ENCODE peak calls at places on chromosomes 7 and 10, in ten cellular contexts. C is BJ, B is fibroblast of the aortic adventitia, W is left lung, S is HFF-Myc, P is lower leg skin, G is brain microvascular endothelial cell, X is cardiac muscle cell, Q is psoas muscle, Z is AG09309. A is an unnamed sample.

GRCh38 chr7:36044096-36044892 is 108.8 kb upstream of the EEPD1 start:
- DNase-seq in C (no peak), B (no peak), W (no peak), S (no peak), P (no peak), G (no peak), X (peak), Q (no peak), Z (no peak), A (no peak)

GRCh38 chr10:34002896-34003295 is 668.4 kb upstream of the NRP1 start:
- DNase-seq in C (no peak), B (no peak), W (no peak), S (no peak), P (no peak), G (no peak), X (no peak), Q (no peak), Z (no peak), A (no peak)

GRCh38 chr7:20010877-20011276 is 206.3 kb downstream of the MACC1 start:
- DNase-seq in C (no peak), B (no peak), W (no peak), S (no peak), P (no peak), G (no peak), X (no peak), Q (no peak), Z (no peak), A (no peak)

GRCh38 chr10:86363833-86364511 is 2.6 kb downstream of the GRID1 start:
- DNase-seq in C (no peak), B (no peak), W (peak), S (no peak), P (peak), G (no peak), X (no peak), Q (peak), Z (no peak), A (no peak)

GRCh38 chr10:86512137-86512536 is 9.5 kb downstream of the WAPL start:
- DNase-seq in C (no peak), B (no peak), W (no peak), S (no peak), P (no peak), G (no peak), X (no peak), Q (no peak), Z (no peak), A (no peak)

GRCh38 chr7:81285142-81285871 is 366.5 kb upstream of the SEMA3C start:
- DNase-seq in C (peak), B (peak), W (no peak), S (peak), P (no peak), G (peak), X (peak), Q (no peak), Z (peak), A (peak)

GRCh38 chr7:29274156-29275017 is 79.8 kb downstream of the CHN2 start:
- DNase-seq in C (no peak), B (peak), W (no peak), S (no peak), P (no peak), G (no peak), X (peak), Q (no peak), Z (no peak), A (peak)

GRCh38 chr10:95635319-95635733 is 21.2 kb downstream of the ALDH18A1 start:
- DNase-seq in C (no peak), B (no peak), W (no peak), S (no peak), P (no peak), G (no peak), X (no peak), Q (no peak), Z (no peak), A (no peak)

GRCh38 chr7:92634125-92634710 is 44.0 kb upstream of the FAM133B start:
- DNase-seq in C (no peak), B (peak), W (no peak), S (no peak), P (no peak), G (no peak), X (no peak), Q (no peak), Z (no peak), A (no peak)

GRCh38 chr10:11164806-11165590 is 147.3 kb downstream of the CELF2 start:
- DNase-seq in C (peak), B (peak), W (peak), S (peak), P (peak), G (peak), X (peak), Q (peak), Z (peak), A (peak)
- H3K4me3 ChIP-seq in C (peak), B (peak), W (peak), S (peak), P (peak), G (peak), X (peak), Q (peak), Z (peak), A (peak)

DNA sequence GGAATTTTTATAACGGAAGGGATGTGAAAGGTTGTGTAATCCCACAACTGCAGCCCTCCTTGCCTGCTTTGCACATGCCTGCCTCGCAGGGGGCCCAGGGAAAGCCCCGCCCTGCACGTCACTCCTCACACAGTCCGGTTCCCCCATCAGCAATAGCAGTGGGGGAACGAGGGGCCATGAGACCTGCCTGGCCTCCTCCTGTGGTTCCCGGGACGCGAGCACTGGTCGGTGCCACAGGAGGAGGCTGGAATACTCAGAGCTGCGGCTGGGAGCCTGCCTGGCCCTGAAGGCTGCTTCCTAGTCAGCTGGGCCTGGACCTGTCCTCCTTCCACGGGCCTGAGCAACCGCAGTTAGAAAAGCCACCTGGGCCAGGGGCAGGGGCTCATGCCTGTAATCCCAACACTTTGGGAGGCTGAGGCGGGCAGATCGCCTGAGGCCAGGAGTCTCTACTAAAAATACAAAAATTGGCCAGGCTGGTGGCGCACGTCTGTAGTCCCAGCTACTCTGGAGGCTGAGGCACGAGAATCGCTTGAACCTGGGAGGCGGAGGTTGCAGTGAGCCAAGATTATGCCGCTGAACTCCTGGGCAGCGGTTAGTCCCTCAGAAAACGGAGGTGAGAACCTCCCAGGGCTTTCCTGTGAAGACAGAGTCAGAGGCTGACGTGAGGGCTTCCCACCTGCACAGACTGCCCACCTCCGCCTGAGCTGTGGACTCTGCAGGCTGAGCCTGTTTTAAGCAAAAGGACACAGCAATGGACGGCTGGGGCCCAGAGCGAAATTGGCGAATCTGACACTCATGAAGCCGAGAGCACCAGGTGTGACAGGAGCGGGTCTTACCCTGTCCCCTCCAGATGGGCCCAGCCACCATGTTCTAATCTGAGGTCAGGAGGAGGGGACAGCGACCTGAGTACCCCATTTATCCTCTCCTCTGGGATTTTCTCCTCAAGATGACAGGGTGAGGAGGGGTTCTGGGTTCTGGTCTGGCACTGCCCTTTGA is 52.9 kb downstream of the VIPR2 start:
- DNase-seq in C (no peak), B (no peak), W (no peak), S (no peak), P (peak), G (no peak), X (no peak), Q (no peak), Z (no peak), A (no peak)
- TF ChIP-seq CTCF in C (no peak), B (no peak), W (no peak), S (no peak), P (no peak), G (no peak), X (no peak), Q (no peak), Z (no peak), A (no peak)

DNA sequence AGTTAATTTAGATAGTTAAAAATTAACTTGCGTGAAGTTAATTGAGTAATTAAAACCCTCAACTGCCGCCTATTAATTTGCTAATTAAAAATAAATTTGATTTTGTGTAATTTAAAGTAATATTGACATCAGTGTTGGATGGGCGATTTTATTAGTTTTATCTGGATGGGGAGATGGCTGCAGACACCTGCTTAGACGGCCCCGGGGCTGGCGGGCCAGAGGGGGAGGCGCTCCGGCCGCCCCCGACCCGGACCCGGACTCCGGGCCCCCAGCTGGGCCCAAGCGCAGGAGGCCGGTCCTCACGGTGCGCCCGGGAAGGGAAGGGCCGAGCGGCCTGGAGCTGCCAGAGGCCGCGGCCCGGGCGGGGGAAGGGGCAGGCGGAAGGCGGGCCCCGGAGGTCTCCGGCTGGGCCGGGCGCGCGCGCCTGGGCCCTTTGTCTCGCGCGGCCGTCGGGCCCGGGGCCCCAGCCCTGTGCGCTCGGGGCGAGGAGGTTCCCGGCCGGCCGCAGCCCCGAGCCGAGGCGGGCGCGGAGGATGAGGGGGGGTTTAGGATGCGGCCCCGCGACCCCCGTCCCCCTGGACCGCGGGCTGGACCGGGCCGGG is 3.2 kb upstream of the UNCX start:
- DNase-seq in C (no peak), B (no peak), W (no peak), S (no peak), P (no peak), G (no peak), X (no peak), Q (no peak), Z (no peak), A (no peak)
- H3K4me3 ChIP-seq in C (no peak), B (no peak), W (no peak), S (no peak), P (no peak), G (no peak), X (no peak), Q (no peak), Z (no peak), A (no peak)

DNA sequence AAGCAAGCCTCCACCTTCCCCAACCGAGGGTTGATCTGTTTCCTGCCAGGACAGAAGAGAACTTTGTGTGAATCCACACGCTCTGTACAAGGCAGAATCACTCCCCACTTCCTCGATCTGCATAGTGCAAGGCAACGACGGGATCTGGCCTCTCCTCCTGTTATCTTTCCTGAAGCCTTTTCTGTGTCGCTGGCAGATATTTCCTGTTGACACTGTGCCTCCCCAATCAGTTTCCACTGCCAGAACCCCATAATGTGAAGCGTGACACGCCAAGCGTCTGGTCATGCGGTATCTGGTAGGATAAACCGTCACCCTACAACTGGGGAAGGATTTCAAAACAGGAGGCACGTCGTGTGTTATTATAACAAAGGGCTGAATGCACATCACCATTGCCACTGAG is 57.2 kb downstream of the FAM171A1 start:
- DNase-seq in C (no peak), B (peak), W (no peak), S (no peak), P (peak), G (peak), X (peak), Q (no peak), Z (no peak), A (peak)
- TF ChIP-seq CTCF in C (no peak), B (no peak), W (no peak), S (no peak), P (no peak), G (no peak), X (no peak), Q (no peak), Z (no peak), A (no peak)

DNA sequence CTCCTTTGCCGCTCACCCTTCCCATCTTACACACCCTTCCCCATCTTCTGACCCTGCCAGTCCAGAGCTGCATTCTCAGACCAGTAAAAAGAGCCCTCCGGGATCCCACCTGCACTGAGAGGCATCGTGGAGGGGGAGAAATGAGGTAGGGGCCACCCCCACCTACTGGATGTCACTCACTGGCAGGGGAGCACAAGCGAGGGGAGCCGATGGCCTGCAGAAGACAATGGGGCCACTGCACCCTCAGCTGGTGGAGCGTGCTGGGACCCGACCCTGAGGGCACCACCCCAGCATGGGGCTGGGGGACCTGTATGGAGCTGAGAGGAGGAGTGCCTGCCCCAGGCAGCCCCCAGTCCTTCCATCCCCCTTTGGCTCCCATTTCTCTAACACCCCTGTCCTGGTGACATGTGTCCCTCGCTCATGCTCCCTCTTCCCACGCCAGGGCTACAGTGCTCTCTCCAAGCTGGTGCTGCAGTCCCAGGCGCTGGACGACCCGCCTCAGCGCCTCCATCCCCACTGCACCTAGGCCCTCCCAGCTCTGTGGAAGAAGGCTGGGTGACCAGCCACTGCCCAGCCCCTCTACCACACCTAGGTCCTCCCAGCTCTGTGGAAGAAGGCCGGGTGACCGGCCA is 49.8 kb downstream of the RASGEF1A start:
- DNase-seq in C (no peak), B (no peak), W (peak), S (no peak), P (no peak), G (no peak), X (no peak), Q (peak), Z (no peak), A (no peak)
- H3K4me3 ChIP-seq in C (no peak), B (no peak), W (no peak), S (no peak), P (no peak), G (no peak), X (no peak), Q (no peak), Z (no peak), A (no peak)

GRCh38 chr10:113856563-113856962 is 2.1 kb downstream of the NHLRC2 start:
- DNase-seq in C (no peak), B (peak), W (no peak), S (no peak), P (no peak), G (no peak), X (no peak), Q (no peak), Z (no peak), A (no peak)

GRCh38 chr10:113854019-113854756 is at the start of the genes DCLRE1A and NHLRC2:
- DNase-seq in C (no peak), B (peak), W (peak), S (peak), P (peak), G (peak), X (peak), Q (peak), Z (peak), A (peak)

GRCh38 chr10:113853577-113854018 is 284 bp downstream of the DCLRE1A start:
- DNase-seq in C (no peak), B (no peak), W (no peak), S (no peak), P (no peak), G (no peak), X (no peak), Q (no peak), Z (no peak), A (no peak)

GRCh38 chr10:113857210-113857609 is 2.7 kb downstream of the NHLRC2 start:
- DNase-seq in C (no peak), B (no peak), W (no peak), S (no peak), P (no peak), G (no peak), X (no peak), Q (no peak), Z (no peak), A (no peak)

GRCh38 chr10:113854757-113855626 is 531 bp downstream of the NHLRC2 start:
- DNase-seq in C (no peak), B (peak), W (peak), S (no peak), P (peak), G (peak), X (peak), Q (peak), Z (no peak), A (peak)
- TF ChIP-seq CTCF in C (peak), B (no peak), W (no peak), S (no peak), P (no peak), G (peak), X (no peak), Q (peak), Z (no peak), A (peak)

DNA sequence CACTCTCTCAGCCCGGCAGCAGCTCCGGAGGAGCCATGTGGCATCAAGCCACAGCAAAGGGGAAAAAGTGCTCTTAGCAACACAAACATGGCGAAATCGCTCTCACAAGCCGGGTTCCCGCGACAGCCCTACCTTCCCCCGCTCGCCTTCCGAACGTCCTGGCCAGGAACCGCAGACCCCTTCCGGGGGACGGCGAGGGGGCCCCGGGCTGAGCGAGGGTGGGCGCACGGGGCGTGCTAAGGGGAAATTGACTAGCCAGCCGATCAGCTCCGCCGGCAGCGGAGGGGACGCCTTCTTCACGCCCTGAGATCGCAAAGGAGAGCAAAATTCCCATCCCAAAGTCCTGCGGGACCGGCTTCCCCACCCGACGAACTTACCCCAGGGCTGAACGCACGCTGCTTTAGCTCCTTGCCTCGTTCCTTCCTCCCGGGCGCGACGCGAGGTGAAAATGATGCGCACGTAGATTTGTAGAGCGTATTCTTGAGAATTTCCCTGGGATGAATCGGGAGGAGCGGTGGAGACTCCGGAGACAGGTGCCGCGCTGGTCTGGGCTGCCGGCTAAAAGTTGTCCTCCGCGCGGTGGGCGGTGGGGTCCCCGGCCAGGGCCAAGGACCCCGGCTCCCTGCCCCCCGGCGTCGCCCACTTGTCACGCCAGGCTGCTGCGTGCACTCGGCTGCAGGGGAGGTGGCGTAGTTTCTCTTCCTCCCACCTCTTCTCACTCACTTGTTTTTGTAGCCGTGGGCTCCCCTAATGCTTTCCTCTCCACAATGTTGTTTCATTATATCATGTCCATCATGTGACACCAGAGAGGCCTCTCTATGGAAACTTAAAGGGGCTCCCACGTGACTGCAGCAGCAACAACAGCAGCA is 220.1 kb upstream of the MKLN1 start:
- DNase-seq in C (no peak), B (peak), W (peak), S (no peak), P (peak), G (peak), X (peak), Q (peak), Z (no peak), A (peak)
- H3K4me3 ChIP-seq in C (peak), B (peak), W (peak), S (peak), P (peak), G (peak), X (peak), Q (peak), Z (peak), A (peak)

GRCh38 chr7:133854739-133855138 is 272.4 kb upstream of the LRGUK start:
- DNase-seq in C (no peak), B (peak), W (no peak), S (peak), P (no peak), G (peak), X (peak), Q (no peak), Z (no peak), A (peak)
- TF ChIP-seq CTCF in C (peak), B (peak), W (peak), S (no peak), P (no peak), G (peak), X (peak), Q (peak), Z (peak), A (peak)

DNA sequence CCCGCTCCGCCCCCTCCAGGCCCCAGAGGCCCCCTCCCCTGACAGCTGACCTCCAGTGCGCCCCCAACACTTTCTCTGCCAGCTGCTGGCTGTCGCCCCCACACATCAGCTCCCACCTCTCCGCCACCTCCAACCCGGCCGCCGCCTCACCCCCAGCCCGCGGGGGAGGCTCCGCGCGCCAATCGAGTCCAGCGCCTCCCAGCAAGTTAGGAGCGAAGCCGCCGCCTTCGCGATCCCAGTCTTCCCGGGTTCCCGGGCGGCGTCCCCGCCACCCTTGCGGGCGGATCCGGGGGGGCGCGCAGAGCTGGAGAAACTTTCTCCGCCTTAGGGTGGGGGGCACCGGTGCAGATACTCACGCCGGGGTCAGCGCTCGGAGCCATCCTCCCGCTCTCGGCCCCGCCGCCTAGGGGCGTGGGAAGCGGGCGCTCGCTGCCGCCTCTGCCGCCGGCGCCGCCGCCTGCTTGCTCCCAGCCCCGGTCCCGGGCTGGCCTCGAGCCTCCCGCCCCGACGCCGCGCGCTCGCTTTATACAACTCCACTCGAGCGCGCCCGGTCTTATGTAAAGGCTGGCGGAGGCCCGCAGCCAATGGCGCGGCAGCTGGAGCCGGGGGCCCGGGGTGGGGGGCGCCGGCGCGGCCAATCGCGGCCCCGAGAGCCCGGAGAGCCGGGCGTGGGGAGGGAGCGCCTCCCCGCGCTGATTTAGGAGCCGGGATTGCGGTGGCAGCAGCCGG is at the start of gene CRTAC1:
- DNase-seq in C (no peak), B (no peak), W (peak), S (no peak), P (peak), G (no peak), X (peak), Q (peak), Z (no peak), A (no peak)
- H3K4me3 ChIP-seq in C (no peak), B (no peak), W (peak), S (no peak), P (no peak), G (no peak), X (peak), Q (peak), Z (no peak), A (no peak)